ENCODE peak calls at places on chromosome X, in seven cellular contexts. W is H9, R is IMR-90, F is H1, G is mesendoderm, B is mesenchymal stem cell, L is trophoblast cell. E is an unnamed sample.

GRCh38 chrX:69412661-69413060 is 91.5 kb upstream of the NALF2 start:
- DNase-seq in W (no peak), R (no peak), F (no peak), G (no peak), B (no peak), L (no peak), E (no peak)

GRCh38 chrX:87805829-87806490 is 288.4 kb downstream of the KLHL4 start:
- DNase-seq in W (no peak), R (no peak), F (no peak), G (peak), B (peak), L (no peak), E (no peak)

GRCh38 chrX:149984411-149984810 is 46.1 kb upstream of the EOLA2 start:
- DNase-seq in W (no peak), R (no peak), F (no peak), G (no peak), B (no peak), L (no peak), E (no peak)

GRCh38 chrX:123487674-123488073 is 245.2 kb downstream of the THOC2 start:
- DNase-seq in W (no peak), R (no peak), F (no peak), G (no peak), B (no peak), L (no peak), E (no peak)

GRCh38 chrX:12779534-12779933 is 11.7 kb upstream of the PRPS2 start:
- DNase-seq in W (no peak), R (no peak), F (no peak), G (peak), B (peak), L (no peak), E (no peak)

GRCh38 chrX:129359269-129359668 is 164.0 kb downstream of the SMARCA1 start:
- DNase-seq in W (no peak), R (peak), F (no peak), G (no peak), B (peak), L (no peak), E (no peak)

GRCh38 chrX:129984196-129984962 is 1.9 kb downstream of the BCORL1 start:
- DNase-seq in W (peak), R (no peak), F (no peak), G (no peak), B (no peak), L (no peak), E (no peak)

GRCh38 chrX:111095974-111096870 is at the start of gene PAK3:
- DNase-seq in W (peak), R (peak), F (no peak), G (peak), B (peak), L (no peak), E (peak)

GRCh38 chrX:102339312-102340298 is 92.6 kb downstream of the NXF2 start:
- DNase-seq in W (peak), R (no peak), F (no peak), G (no peak), B (no peak), L (no peak), E (no peak)

GRCh38 chrX:17500145-17500579 is 125.2 kb downstream of the NHS start:
- DNase-seq in W (no peak), R (peak), F (no peak), G (peak), B (no peak), L (no peak), E (no peak)

GRCh38 chrX:130091976-130092522 is 18.2 kb downstream of the ELF4 start:
- DNase-seq in W (peak), R (no peak), F (no peak), G (peak), B (no peak), L (no peak), E (no peak)

GRCh38 chrX:31213941-31214340 is 142.1 kb upstream of the FTHL17 start:
- DNase-seq in W (no peak), R (peak), F (no peak), G (peak), B (no peak), L (no peak), E (no peak)

GRCh38 chrX:49269768-49270248 is at the start of gene PPP1R3F:
- DNase-seq in W (no peak), R (no peak), F (no peak), G (no peak), B (no peak), L (no peak), E (no peak)

GRCh38 chrX:24877854-24878650 is 137.7 kb downstream of the ARX start:
- DNase-seq in W (no peak), R (peak), F (no peak), G (no peak), B (peak), L (no peak), E (no peak)

GRCh38 chrX:83535417-83536244 is 27.5 kb downstream of the POU3F4 start:
- DNase-seq in W (no peak), R (no peak), F (no peak), G (no peak), B (no peak), L (no peak), E (no peak)

GRCh38 chrX:50211510-50211909 is 6.9 kb downstream of the CCNB3 start:
- DNase-seq in W (peak), R (peak), F (no peak), G (peak), B (no peak), L (peak), E (no peak)

GRCh38 chrX:50680990-50681389 is 133.0 kb downstream of the SHROOM4 start:
- DNase-seq in W (no peak), R (no peak), F (no peak), G (no peak), B (no peak), L (no peak), E (no peak)

GRCh38 chrX:13587791-13588477 is 18.5 kb downstream of the EGFL6 start:
- DNase-seq in W (no peak), R (no peak), F (no peak), G (no peak), B (no peak), L (no peak), E (no peak)

GRCh38 chrX:26845051-26845450 is 618.1 kb downstream of the PPP4R3C start:
- DNase-seq in W (no peak), R (no peak), F (no peak), G (no peak), B (no peak), L (no peak), E (no peak)

GRCh38 chrX:1487401-1487800 is 34.7 kb upstream of the ASMTL start:
- DNase-seq in W (no peak), R (no peak), F (no peak), G (no peak), B (no peak), L (no peak), E (no peak)

GRCh38 chrX:12953420-12953819 is 21.5 kb upstream of the TMSB4X start:
- DNase-seq in W (no peak), R (no peak), F (no peak), G (no peak), B (no peak), L (no peak), E (no peak)

GRCh38 chrX:68920541-68920940 is 91.7 kb downstream of the EFNB1 start:
- DNase-seq in W (no peak), R (no peak), F (no peak), G (no peak), B (no peak), L (no peak), E (no peak)

GRCh38 chrX:119155416-119156035 is 27.9 kb upstream of the KIAA1210 start:
- DNase-seq in W (no peak), R (peak), F (no peak), G (no peak), B (peak), L (no peak), E (no peak)

GRCh38 chrX:150429577-150429976 is 66.5 kb downstream of the MAMLD1 start:
- DNase-seq in W (no peak), R (peak), F (no peak), G (no peak), B (peak), L (no peak), E (no peak)

GRCh38 chrX:1239681-1240142 is 27.3 kb upstream of the CRLF2 start:
- DNase-seq in W (no peak), R (no peak), F (no peak), G (no peak), B (no peak), L (no peak), E (no peak)

GRCh38 chrX:150436200-150436599 is 73.1 kb downstream of the MAMLD1 start:
- DNase-seq in W (no peak), R (peak), F (no peak), G (no peak), B (no peak), L (no peak), E (no peak)

GRCh38 chrX:119983494-119983893 is 39.9 kb upstream of the NKAP start:
- DNase-seq in W (no peak), R (no peak), F (no peak), G (no peak), B (no peak), L (no peak), E (no peak)

GRCh38 chrX:30597258-30598012 is 19.9 kb upstream of the TASL start:
- DNase-seq in W (no peak), R (no peak), F (no peak), G (no peak), B (no peak), L (no peak), E (no peak)

DNA sequence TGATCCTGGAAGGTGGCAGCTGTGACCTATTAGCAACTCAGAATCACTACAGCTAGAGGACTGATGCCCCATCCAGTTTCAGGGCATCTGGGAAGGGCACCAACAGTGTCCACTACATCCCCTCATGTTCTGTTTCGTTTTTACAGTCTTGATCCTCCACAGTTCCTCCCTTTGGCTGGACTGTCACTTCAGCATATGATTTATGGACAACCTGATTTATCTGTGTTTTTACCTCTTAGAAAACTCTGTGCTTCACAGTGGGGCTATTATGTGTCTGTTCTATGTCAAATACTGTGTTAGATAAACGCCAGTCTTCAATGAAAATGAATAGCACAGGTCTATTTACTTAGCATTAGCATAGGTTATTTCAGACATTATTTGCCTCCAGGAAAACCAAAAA is 63.1 kb upstream of the GRPR start:
- DNase-seq in W (no peak), R (no peak), F (no peak), G (no peak), B (no peak), L (no peak), E (no peak)
- H2BK120ac ChIP-seq in W (no peak), R (no peak), F (no peak), G (no peak), B (no peak), L (no peak), E (no peak)

GRCh38 chrX:55107911-55108310 is 19.1 kb downstream of the PAGE2 start:
- DNase-seq in W (no peak), R (no peak), F (no peak), G (no peak), B (no peak), L (no peak), E (no peak)
- H2BK120ac ChIP-seq in W (no peak), R (no peak), F (no peak), G (no peak), B (no peak), L (no peak), E (no peak)

GRCh38 chrX:15043538-15043937 is 170.3 kb downstream of the MOSPD2 start:
- DNase-seq in W (no peak), R (no peak), F (no peak), G (no peak), B (no peak), L (no peak), E (no peak)
- H2BK120ac ChIP-seq in W (no peak), R (no peak), F (no peak), G (no peak), B (no peak), L (no peak), E (no peak)

GRCh38 chrX:43661521-43662240 is 5.6 kb downstream of the MAOA start:
- DNase-seq in W (no peak), R (no peak), F (no peak), G (no peak), B (peak), L (peak), E (no peak)
- H2BK120ac ChIP-seq in W (no peak), R (no peak), F (no peak), G (no peak), B (no peak), L (no peak), E (no peak)

GRCh38 chrX:23509256-23509655 is 158.0 kb upstream of the PRDX4 start:
- DNase-seq in W (peak), R (no peak), F (no peak), G (peak), B (no peak), L (no peak), E (no peak)
- H2BK120ac ChIP-seq in W (no peak), R (no peak), F (no peak), G (no peak), B (no peak), L (no peak), E (no peak)

GRCh38 chrX:9708923-9709553 is 56.6 kb downstream of the GPR143 start:
- DNase-seq in W (peak), R (peak), F (peak), G (peak), B (peak), L (peak), E (peak)

GRCh38 chrX:9707306-9708015 is 58.2 kb downstream of the GPR143 start:
- DNase-seq in W (no peak), R (no peak), F (no peak), G (no peak), B (no peak), L (no peak), E (no peak)

GRCh38 chrX:9706426-9706825 is 59.2 kb downstream of the GPR143 start:
- DNase-seq in W (no peak), R (no peak), F (no peak), G (no peak), B (no peak), L (no peak), E (no peak)

GRCh38 chrX:9710332-9710731 is 55.3 kb downstream of the GPR143 start:
- DNase-seq in W (no peak), R (no peak), F (no peak), G (no peak), B (peak), L (no peak), E (no peak)

GRCh38 chrX:9708086-9708485 is 57.6 kb downstream of the GPR143 start:
- DNase-seq in W (no peak), R (no peak), F (no peak), G (no peak), B (no peak), L (no peak), E (no peak)
- H2BK120ac ChIP-seq in W (no peak), R (no peak), F (no peak), G (no peak), B (no peak), L (no peak), E (no peak)

GRCh38 chrX:23694606-23695005 is 27.3 kb downstream of the PRDX4 start:
- DNase-seq in W (peak), R (peak), F (no peak), G (peak), B (peak), L (peak), E (peak)
- H2BK120ac ChIP-seq in W (no peak), R (no peak), F (no peak), G (no peak), B (no peak), L (no peak), E (no peak)

GRCh38 chrX:44415639-44416386 is 72.3 kb upstream of the EFHC2 start:
- DNase-seq in W (no peak), R (no peak), F (no peak), G (no peak), B (no peak), L (no peak), E (no peak)
- H2BK120ac ChIP-seq in W (no peak), R (no peak), F (no peak), G (no peak), B (no peak), L (no peak), E (no peak)

DNA sequence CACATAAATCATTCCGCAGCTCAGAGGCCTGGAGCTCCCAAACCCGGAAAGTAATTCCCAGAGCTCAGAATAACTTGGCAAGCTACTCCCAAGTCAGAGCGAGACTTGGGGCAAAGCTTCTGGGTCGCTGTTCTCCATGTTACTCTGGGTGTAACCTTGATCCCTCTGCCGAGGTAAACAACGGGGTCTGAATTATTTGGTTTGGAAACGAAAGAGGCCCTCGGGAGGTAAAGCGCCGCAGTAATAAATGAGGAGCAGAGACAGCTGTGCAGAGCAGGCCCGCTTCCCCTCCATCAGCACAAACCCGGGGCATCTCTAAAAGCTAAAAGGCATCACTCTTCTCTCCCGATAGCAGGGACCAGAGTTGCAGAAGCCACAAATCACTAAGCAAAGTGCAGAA is 561.6 kb downstream of the BCOR start:
- DNase-seq in W (no peak), R (no peak), F (no peak), G (no peak), B (no peak), L (no peak), E (no peak)
- H2BK120ac ChIP-seq in W (no peak), R (no peak), F (no peak), G (no peak), B (no peak), L (no peak), E (no peak)

GRCh38 chrX:154365052-154365600 is 9.3 kb downstream of the FLNA start:
- DNase-seq in W (no peak), R (no peak), F (no peak), G (no peak), B (no peak), L (no peak), E (no peak)
- H2BK120ac ChIP-seq in W (no peak), R (no peak), F (no peak), G (no peak), B (no peak), L (no peak), E (no peak)